ENCODE peak calls at places on chromosomes 16 and 17, in five cellular contexts. A is H9, H is trophoblast cell, X is IMR-90, B is mesenchymal stem cell. I is an unnamed sample.

GRCh38 chr16:53056528-53056881 is 1.7 kb downstream of the CHD9 start:
- DNase-seq in A (no peak), B (peak), H (no peak), X (peak), I (no peak)

GRCh38 chr17:45845376-45846185 is 900 bp downstream of the SPPL2C start:
- DNase-seq in A (no peak), X (no peak), H (no peak), B (no peak), I (no peak)

GRCh38 chr17:70190959-70191805 is 21.9 kb downstream of the KCNJ2 start:
- DNase-seq in A (no peak), B (no peak), H (no peak), X (peak), I (no peak)

GRCh38 chr17:82528484-82529265 is 9.1 kb downstream of the FOXK2 start:
- DNase-seq in A (peak), B (peak), H (peak), X (peak), I (no peak)

GRCh38 chr17:78342438-78343098 is 17.3 kb downstream of the SOCS3 start:
- DNase-seq in X (peak), A (peak), H (peak), B (peak), I (no peak)

GRCh38 chr16:17375388-17376304 is 95.1 kb downstream of the XYLT1 start:
- DNase-seq in A (no peak), B (no peak), H (peak), X (no peak), I (no peak)

GRCh38 chr16:77853125-77853524 is 64.8 kb downstream of the VAT1L start:
- DNase-seq in H (no peak), B (no peak), X (no peak), A (no peak), I (no peak)

GRCh38 chr17:74163271-74163821 is 40.1 kb upstream of the RPL38 start:
- DNase-seq in B (no peak), X (no peak), A (peak), H (no peak), I (no peak)

GRCh38 chr16:1518626-1519135 is 14.8 kb upstream of the TMEM204 start:
- DNase-seq in H (no peak), B (no peak), A (no peak), X (no peak), I (no peak)

GRCh38 chr17:59837362-59838195 is 55.2 kb downstream of the TUBD1 start:
- DNase-seq in A (peak), H (peak), X (peak), B (peak), I (peak)

GRCh38 chr17:64223283-64223682 is 39.8 kb downstream of the TEX2 start:
- DNase-seq in X (no peak), A (no peak), H (no peak), B (no peak), I (no peak)

GRCh38 chr17:28384281-28385036 is 13.0 kb downstream of the SARM1 start:
- DNase-seq in X (no peak), H (peak), A (peak), B (peak), I (no peak)
- H4K91ac ChIP-seq in X (no peak), H (no peak), A (no peak), B (peak), I (no peak)

GRCh38 chr17:42748202-42748905 is 3.5 kb upstream of the EZH1 start:
- DNase-seq in X (no peak), B (no peak), H (no peak), A (no peak), I (no peak)

GRCh38 chr17:42744283-42744805 is 496 bp downstream of the EZH1 start:
- DNase-seq in H (peak), X (peak), A (no peak), B (peak), I (no peak)

GRCh38 chr17:42744806-42745617 is at the start of gene EZH1:
- DNase-seq in H (peak), A (peak), X (peak), B (peak), I (peak)

GRCh38 chr17:42740699-42741098 is 4.1 kb downstream of the EZH1 start:
- DNase-seq in X (no peak), H (no peak), B (no peak), A (no peak), I (no peak)

GRCh38 chr17:42743595-42744282 is 1.1 kb downstream of the EZH1 start:
- DNase-seq in B (no peak), H (no peak), X (no peak), A (no peak), I (no peak)
- H4K91ac ChIP-seq in B (no peak), H (peak), X (peak), A (no peak), I (no peak)

GRCh38 chr17:49468827-49469385 is 26.2 kb upstream of the NGFR start:
- DNase-seq in X (no peak), A (no peak), B (no peak), H (peak), I (no peak)
- H4K91ac ChIP-seq in X (no peak), A (no peak), B (no peak), H (no peak), I (no peak)

GRCh38 chr17:49787932-49788442 is 494 bp upstream of the KAT7 start:
- DNase-seq in H (no peak), A (peak), B (no peak), X (no peak), I (no peak)

GRCh38 chr17:49784636-49785035 is 3.8 kb upstream of the KAT7 start:
- DNase-seq in A (no peak), B (no peak), X (no peak), H (no peak), I (no peak)

GRCh38 chr17:49789278-49789578 is 747 bp downstream of the KAT7 start:
- DNase-seq in B (no peak), H (no peak), A (no peak), X (no peak), I (no peak)

GRCh38 chr17:49793309-49793708 is 4.8 kb downstream of the KAT7 start:
- DNase-seq in A (no peak), B (no peak), H (no peak), X (no peak), I (no peak)

DNA sequence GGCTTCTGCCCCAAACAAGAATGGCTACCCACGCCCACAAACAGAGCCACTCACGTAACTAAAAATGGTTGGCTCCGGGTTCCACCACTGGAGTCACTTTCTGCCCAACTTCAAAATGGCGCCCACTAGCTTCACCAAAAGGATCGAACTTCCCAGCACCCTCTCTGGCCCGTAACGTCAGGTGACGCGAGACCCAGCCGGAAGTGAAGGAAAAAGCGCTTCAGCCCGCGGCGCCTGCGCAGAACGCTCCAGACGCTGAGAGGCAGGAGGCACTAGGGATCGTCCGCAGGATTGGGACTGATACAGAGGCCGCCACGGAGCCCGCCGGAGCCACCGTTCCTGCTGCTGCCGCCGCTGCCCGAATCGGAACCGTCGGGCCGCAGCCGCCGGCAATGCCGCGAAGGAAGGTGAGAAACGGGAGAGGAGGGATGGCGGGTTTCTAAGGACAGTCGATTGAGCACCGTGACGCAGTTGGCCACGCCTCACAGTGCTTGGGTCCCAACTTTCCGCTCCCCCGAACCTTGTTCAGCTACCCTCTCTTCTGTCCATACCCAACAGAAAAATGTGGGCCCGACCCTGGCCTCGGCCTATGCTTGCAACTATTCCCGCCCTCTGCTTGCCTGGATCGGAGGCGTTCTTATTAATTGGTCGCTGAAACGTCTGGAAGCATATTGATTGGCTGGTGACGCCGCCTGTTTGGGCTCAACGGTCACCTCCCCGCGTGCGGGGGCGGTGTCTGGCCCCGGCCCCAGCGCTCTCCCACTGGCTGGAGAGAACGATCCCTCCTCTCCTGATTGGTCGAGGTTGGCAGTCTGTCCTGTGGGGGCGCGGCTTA is at the start of gene KAT7:
- DNase-seq in A (peak), X (peak), B (peak), H (peak), I (peak)
- H4K91ac ChIP-seq in A (no peak), X (peak), B (peak), H (peak), I (peak)

GRCh38 chr17:1568950-1569810 is 6.6 kb upstream of the PITPNA start:
- DNase-seq in A (peak), B (no peak), H (no peak), X (no peak), I (no peak)
- H4K91ac ChIP-seq in A (no peak), B (peak), H (no peak), X (no peak), I (peak)

GRCh38 chr16:65524997-65525396 is 403.1 kb upstream of the CDH11 start:
- DNase-seq in A (no peak), B (peak), H (no peak), X (peak), I (no peak)
- H4K91ac ChIP-seq in A (no peak), B (no peak), H (peak), X (no peak), I (no peak)

DNA sequence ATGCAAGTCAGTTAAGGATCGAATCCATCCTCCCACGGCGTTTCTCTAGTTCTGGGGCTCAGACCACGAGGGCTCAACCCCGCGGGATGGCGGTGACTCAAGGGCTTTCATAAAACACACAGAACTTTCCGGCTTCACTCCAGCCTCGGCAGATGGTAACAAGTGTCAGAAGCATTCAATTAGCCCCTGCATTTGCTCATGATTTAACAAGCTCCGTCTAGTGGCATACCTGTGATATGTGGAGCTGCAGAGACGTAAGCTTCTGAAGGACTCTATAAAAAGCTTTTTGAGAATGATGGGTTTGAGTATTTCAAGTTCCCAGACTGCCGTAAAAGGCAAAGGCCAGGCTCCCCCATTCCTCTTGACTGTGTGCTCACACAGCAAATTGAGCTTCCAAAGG is 91.3 kb upstream of the SEC14L1 start:
- DNase-seq in H (no peak), X (no peak), B (no peak), A (no peak), I (no peak)
- H4K91ac ChIP-seq in H (no peak), X (no peak), B (no peak), A (no peak), I (no peak)

GRCh38 chr17:50166518-50167181 is 845 bp downstream of the SGCA start:
- DNase-seq in B (no peak), A (no peak), X (no peak), H (no peak), I (no peak)
- H4K91ac ChIP-seq in B (no peak), A (no peak), X (no peak), H (no peak), I (no peak)

I was measured in neuronal stem cell.